ENCODE peak calls at places on chromosome 3, in nine cellular contexts. D is ACHN, T is GM20000, V is cardiac fibroblast, N is T-helper 17 cell, P is ovary, Z is GM12892, C is RWPE1, W is H9. Y is an unnamed sample.

GRCh38 chr3:53258600-53259426 is 3.0 kb upstream of the TKT start:
- DNase-seq in D (no peak), T (no peak), V (no peak), N (no peak), P (no peak), Z (no peak), C (no peak), W (peak), Y (no peak)

GRCh38 chr3:113436794-113437193 is 4.5 kb downstream of the CFAP44 start:
- DNase-seq in D (no peak), T (no peak), V (peak), N (no peak), P (no peak), Z (no peak), C (peak), W (no peak), Y (no peak)

GRCh38 chr3:138909904-138910303 is 37.0 kb downstream of the FOXL2 start:
- DNase-seq in D (no peak), T (no peak), V (no peak), N (no peak), P (no peak), Z (no peak), C (no peak), W (no peak), Y (no peak)

GRCh38 chr3:10327592-10327991 is 6.7 kb upstream of the SEC13 start:
- DNase-seq in D (no peak), T (no peak), V (no peak), N (no peak), P (no peak), Z (no peak), C (no peak), W (no peak), Y (no peak)

GRCh38 chr3:34382859-34383258 is 584.4 kb downstream of the PDCD6IP start:
- DNase-seq in D (no peak), T (no peak), V (no peak), N (no peak), P (no peak), Z (no peak), C (peak), W (no peak), Y (no peak)

GRCh38 chr3:187646906-187647660 is 23.1 kb downstream of the SST start:
- DNase-seq in D (no peak), T (no peak), V (no peak), N (no peak), P (no peak), Z (no peak), C (no peak), W (no peak), Y (no peak)

GRCh38 chr3:184135911-184136260 is 728 bp downstream of the EIF2B5 start:
- DNase-seq in D (no peak), T (no peak), V (no peak), N (no peak), P (no peak), Z (no peak), C (no peak), W (no peak), Y (no peak)

GRCh38 chr3:152583913-152584312 is 251.0 kb upstream of the P2RY1 start:
- DNase-seq in D (no peak), T (no peak), V (peak), N (no peak), P (no peak), Z (no peak), C (no peak), W (no peak), Y (no peak)

GRCh38 chr3:123799544-123800351 is 84.4 kb downstream of the MYLK start:
- DNase-seq in D (no peak), T (no peak), V (no peak), N (no peak), P (no peak), Z (no peak), C (peak), W (no peak), Y (no peak)

GRCh38 chr3:195186041-195186709 is 84.8 kb downstream of the XXYLT1 start:
- DNase-seq in D (no peak), T (peak), V (no peak), N (no peak), P (no peak), Z (no peak), C (no peak), W (no peak), Y (no peak)

GRCh38 chr3:47003461-47004368 is 24.2 kb downstream of the NBEAL2 start:
- DNase-seq in D (no peak), T (no peak), V (no peak), N (no peak), P (no peak), Z (peak), C (no peak), W (no peak), Y (no peak)

GRCh38 chr3:188881954-188882641 is 289.7 kb upstream of the TPRG1 start:
- DNase-seq in D (peak), T (no peak), V (peak), N (no peak), P (no peak), Z (no peak), C (peak), W (no peak), Y (no peak)

GRCh38 chr3:130835483-130835882 is 58.4 kb upstream of the ATP2C1 start:
- DNase-seq in D (no peak), T (no peak), V (peak), N (no peak), P (no peak), Z (no peak), C (no peak), W (no peak), Y (no peak)

GRCh38 chr3:127226946-127227842 is 34.3 kb downstream of the PRR23E start:
- DNase-seq in D (no peak), T (no peak), V (no peak), N (no peak), P (no peak), Z (peak), C (no peak), W (peak), Y (no peak)

GRCh38 chr3:113018461-113019181 is 27.8 kb downstream of the GTPBP8 start:
- DNase-seq in D (peak), T (no peak), V (peak), N (no peak), P (no peak), Z (no peak), C (peak), W (no peak), Y (no peak)

GRCh38 chr3:68740087-68740486 is 192.3 kb downstream of the TAFA4 start:
- DNase-seq in D (no peak), T (no peak), V (no peak), N (no peak), P (no peak), Z (no peak), C (no peak), W (no peak), Y (no peak)

GRCh38 chr3:22012471-22012870 is 261.5 kb upstream of the ZNF385D start:
- DNase-seq in D (no peak), T (no peak), V (no peak), N (no peak), P (no peak), Z (no peak), C (no peak), W (no peak), Y (no peak)

GRCh38 chr3:14224895-14225294 is 46.3 kb downstream of the LSM3 start:
- DNase-seq in D (no peak), T (no peak), V (peak), N (no peak), P (no peak), Z (no peak), C (no peak), W (no peak), Y (no peak)

GRCh38 chr3:125165189-125165947 is 47.2 kb downstream of the SLC12A8 start:
- DNase-seq in D (peak), T (peak), V (peak), N (no peak), P (no peak), Z (no peak), C (no peak), W (peak), Y (peak)

GRCh38 chr3:180093535-180093934 is 56.8 kb upstream of the PEX5L start:
- DNase-seq in D (no peak), T (no peak), V (no peak), N (no peak), P (no peak), Z (no peak), C (no peak), W (no peak), Y (no peak)

GRCh38 chr3:57637391-57637790 is 40.2 kb upstream of the ARF4 start:
- DNase-seq in D (no peak), T (no peak), V (peak), N (no peak), P (no peak), Z (no peak), C (no peak), W (no peak), Y (no peak)

GRCh38 chr3:39150170-39150802 is 3.1 kb downstream of the CSRNP1 start:
- DNase-seq in D (peak), T (no peak), V (no peak), N (no peak), P (peak), Z (no peak), C (no peak), W (no peak), Y (no peak)

GRCh38 chr3:57661404-57661803 is 31.5 kb downstream of the DENND6A start:
- DNase-seq in D (no peak), T (no peak), V (no peak), N (no peak), P (no peak), Z (no peak), C (no peak), W (no peak), Y (no peak)

GRCh38 chr3:61530355-61530754 is 31.0 kb upstream of the PTPRG start:
- DNase-seq in D (peak), T (no peak), V (peak), N (no peak), P (no peak), Z (no peak), C (peak), W (peak), Y (no peak)

GRCh38 chr3:39433642-39434041 is 27.1 kb downstream of the RPSA start:
- DNase-seq in D (peak), T (no peak), V (peak), N (no peak), P (no peak), Z (no peak), C (no peak), W (no peak), Y (no peak)

GRCh38 chr3:46029953-46030543 is 2.8 kb upstream of the XCR1 start:
- DNase-seq in D (no peak), T (no peak), V (no peak), N (no peak), P (no peak), Z (no peak), C (no peak), W (no peak), Y (no peak)

GRCh38 chr3:188283347-188283746 is 129.4 kb downstream of the LPP start:
- DNase-seq in D (no peak), T (no peak), V (peak), N (no peak), P (no peak), Z (no peak), C (no peak), W (no peak), Y (no peak)

Y was measured in head of caudate nucleus.